ENCODE peak calls at places on chromosomes 11 and 22, in six cellular contexts. One of them, this sample, is unnamed.

GRCh38 chr11:110795124-110795624 is 82.9 kb upstream of the ARHGAP20 start:
- DNase-seq in DMS 273 treated with DMSO at 0.1 percent for 48 hours: no peak
- DNase-seq in COR-L47: no peak
- DNase-seq in left ventricle myocardium superior: no peak
- DNase-seq in tibial nerve: no peak
- DNase-seq in NCI-H2081: no peak
- DNase-seq in this sample: no peak

GRCh38 chr22:29765905-29766631 is 739 bp downstream of the ZMAT5 start:
- DNase-seq in left ventricle myocardium superior: no peak
- DNase-seq in NCI-H2081: no peak
- DNase-seq in DMS 273 treated with DMSO at 0.1 percent for 48 hours: no peak
- DNase-seq in tibial nerve: no peak
- DNase-seq in COR-L47: no peak
- DNase-seq in this sample: no peak

GRCh38 chr22:35862697-35863096 is 145.0 kb downstream of the APOL5 start:
- DNase-seq in DMS 273 treated with DMSO at 0.1 percent for 48 hours: no peak
- DNase-seq in tibial nerve: no peak
- DNase-seq in NCI-H2081: no peak
- DNase-seq in COR-L47: no peak
- DNase-seq in left ventricle myocardium superior: no peak
- DNase-seq in this sample: no peak

GRCh38 chr22:26756675-26757293 is 99.4 kb downstream of the MIAT start:
- DNase-seq in NCI-H2081: peak; percentile 60
- DNase-seq in COR-L47: peak; percentile 48
- DNase-seq in left ventricle myocardium superior: peak; percentile 83
- DNase-seq in tibial nerve: peak; percentile 40
- DNase-seq in DMS 273 treated with DMSO at 0.1 percent for 48 hours: peak; percentile 6
- DNase-seq in this sample: peak; percentile 75

GRCh38 chr22:37186997-37187522 is 987 bp downstream of the C1QTNF6 start:
- DNase-seq in tibial nerve: no peak
- DNase-seq in DMS 273 treated with DMSO at 0.1 percent for 48 hours: no peak
- DNase-seq in COR-L47: no peak
- DNase-seq in NCI-H2081: no peak
- DNase-seq in left ventricle myocardium superior: peak; percentile 25
- DNase-seq in this sample: peak; percentile 63

GRCh38 chr11:121892131-121892681 is 223.8 kb downstream of the BLID start:
- DNase-seq in tibial nerve: no peak
- DNase-seq in left ventricle myocardium superior: peak; percentile 52
- DNase-seq in DMS 273 treated with DMSO at 0.1 percent for 48 hours: no peak
- DNase-seq in COR-L47: no peak
- DNase-seq in NCI-H2081: peak; percentile 6
- DNase-seq in this sample: no peak

GRCh38 chr11:98107736-98108135 is 913.0 kb upstream of the CNTN5 start:
- DNase-seq in NCI-H2081: peak; percentile 81
- DNase-seq in COR-L47: no peak
- DNase-seq in tibial nerve: no peak
- DNase-seq in left ventricle myocardium superior: peak; percentile 35
- DNase-seq in DMS 273 treated with DMSO at 0.1 percent for 48 hours: no peak
- DNase-seq in this sample: no peak

GRCh38 chr11:1826552-1827094 is 8.2 kb upstream of the SYT8 start:
- DNase-seq in NCI-H2081: no peak
- DNase-seq in COR-L47: no peak
- DNase-seq in left ventricle myocardium superior: peak; percentile 37
- DNase-seq in DMS 273 treated with DMSO at 0.1 percent for 48 hours: no peak
- DNase-seq in tibial nerve: peak; percentile 40
- DNase-seq in this sample: no peak

GRCh38 chr22:23745780-23746179 is 5.1 kb downstream of the ZNF70 start:
- DNase-seq in COR-L47: no peak
- DNase-seq in NCI-H2081: no peak
- DNase-seq in left ventricle myocardium superior: no peak
- DNase-seq in DMS 273 treated with DMSO at 0.1 percent for 48 hours: no peak
- DNase-seq in tibial nerve: no peak
- DNase-seq in this sample: no peak

GRCh38 chr11:45501980-45502545 is 163.4 kb downstream of the CHST1 start:
- DNase-seq in COR-L47: no peak
- DNase-seq in DMS 273 treated with DMSO at 0.1 percent for 48 hours: no peak
- DNase-seq in left ventricle myocardium superior: no peak
- DNase-seq in NCI-H2081: no peak
- DNase-seq in tibial nerve: no peak
- DNase-seq in this sample: peak; percentile 59

GRCh38 chr11:83257638-83258229 is 28.4 kb downstream of the CCDC90B start:
- DNase-seq in NCI-H2081: no peak
- DNase-seq in tibial nerve: no peak
- DNase-seq in COR-L47: no peak
- DNase-seq in left ventricle myocardium superior: no peak
- DNase-seq in DMS 273 treated with DMSO at 0.1 percent for 48 hours: no peak
- DNase-seq in this sample: no peak

GRCh38 chr22:30310881-30311771 is 15.6 kb downstream of the TBC1D10A start:
- DNase-seq in tibial nerve: peak; percentile 75
- DNase-seq in COR-L47: no peak
- DNase-seq in DMS 273 treated with DMSO at 0.1 percent for 48 hours: no peak
- DNase-seq in left ventricle myocardium superior: peak; percentile 84
- DNase-seq in NCI-H2081: no peak
- DNase-seq in this sample: no peak

GRCh38 chr11:78834886-78835285 is 260.2 kb upstream of the NARS2 start:
- DNase-seq in tibial nerve: no peak
- DNase-seq in left ventricle myocardium superior: no peak
- DNase-seq in COR-L47: no peak
- DNase-seq in NCI-H2081: no peak
- DNase-seq in DMS 273 treated with DMSO at 0.1 percent for 48 hours: no peak
- DNase-seq in this sample: no peak

GRCh38 chr11:105609341-105609781 is 512 bp upstream of the GRIA4 start:
- DNase-seq in DMS 273 treated with DMSO at 0.1 percent for 48 hours: no peak
- DNase-seq in NCI-H2081: peak; percentile 45
- DNase-seq in tibial nerve: no peak
- DNase-seq in COR-L47: peak; percentile 67
- DNase-seq in left ventricle myocardium superior: no peak
- DNase-seq in this sample: peak; percentile 48

GRCh38 chr11:103920933-103921332 is 115.5 kb upstream of the DDI1 start:
- DNase-seq in COR-L47: no peak
- DNase-seq in DMS 273 treated with DMSO at 0.1 percent for 48 hours: no peak
- DNase-seq in left ventricle myocardium superior: no peak
- DNase-seq in tibial nerve: no peak
- DNase-seq in NCI-H2081: peak; percentile 6
- DNase-seq in this sample: no peak

GRCh38 chr11:119764108-119764874 is 35.3 kb upstream of the NECTIN1 start:
- DNase-seq in DMS 273 treated with DMSO at 0.1 percent for 48 hours: no peak
- DNase-seq in NCI-H2081: no peak
- DNase-seq in tibial nerve: no peak
- DNase-seq in COR-L47: no peak
- DNase-seq in left ventricle myocardium superior: peak; percentile 70
- DNase-seq in this sample: peak; percentile 69

GRCh38 chr11:125457814-125458343 is 38.2 kb downstream of the FEZ1 start:
- DNase-seq in DMS 273 treated with DMSO at 0.1 percent for 48 hours: no peak
- DNase-seq in COR-L47: no peak
- DNase-seq in tibial nerve: peak; percentile 23
- DNase-seq in NCI-H2081: no peak
- DNase-seq in left ventricle myocardium superior: peak; percentile 81
- DNase-seq in this sample: no peak

GRCh38 chr11:82889133-82890001 is 10.9 kb downstream of the PRCP start:
- DNase-seq in NCI-H2081: no peak
- DNase-seq in DMS 273 treated with DMSO at 0.1 percent for 48 hours: no peak
- DNase-seq in left ventricle myocardium superior: no peak
- DNase-seq in COR-L47: no peak
- DNase-seq in tibial nerve: no peak
- DNase-seq in this sample: no peak

GRCh38 chr22:18035740-18036139 is 11.4 kb upstream of the MICAL3 start:
- DNase-seq in left ventricle myocardium superior: peak; percentile 65
- DNase-seq in COR-L47: no peak
- DNase-seq in tibial nerve: no peak
- DNase-seq in DMS 273 treated with DMSO at 0.1 percent for 48 hours: no peak
- DNase-seq in NCI-H2081: no peak
- DNase-seq in this sample: peak; percentile 49

GRCh38 chr11:36411202-36411640 is 98.9 kb downstream of the TRAF6 start:
- DNase-seq in NCI-H2081: no peak
- DNase-seq in left ventricle myocardium superior: no peak
- DNase-seq in tibial nerve: no peak
- DNase-seq in COR-L47: no peak
- DNase-seq in DMS 273 treated with DMSO at 0.1 percent for 48 hours: no peak
- DNase-seq in this sample: peak; percentile 85

GRCh38 chr11:109892321-109892794 is 200.8 kb upstream of the ZC3H12C start:
- DNase-seq in NCI-H2081: no peak
- DNase-seq in left ventricle myocardium superior: no peak
- DNase-seq in DMS 273 treated with DMSO at 0.1 percent for 48 hours: no peak
- DNase-seq in tibial nerve: no peak
- DNase-seq in COR-L47: no peak
- DNase-seq in this sample: no peak

GRCh38 chr11:122025757-122026156 is 90.3 kb downstream of the BLID start:
- DNase-seq in DMS 273 treated with DMSO at 0.1 percent for 48 hours: no peak
- DNase-seq in COR-L47: no peak
- DNase-seq in left ventricle myocardium superior: no peak
- DNase-seq in NCI-H2081: no peak
- DNase-seq in tibial nerve: no peak
- DNase-seq in this sample: no peak

GRCh38 chr11:67615455-67616430 is 9.0 kb downstream of the NDUFV1 start:
- DNase-seq in tibial nerve: no peak
- DNase-seq in NCI-H2081: peak; percentile 28
- DNase-seq in DMS 273 treated with DMSO at 0.1 percent for 48 hours: no peak
- DNase-seq in left ventricle myocardium superior: peak; percentile 62
- DNase-seq in COR-L47: no peak
- DNase-seq in this sample: peak; percentile 85

GRCh38 chr11:35352107-35352888 is 67.1 kb downstream of the SLC1A2 start:
- DNase-seq in tibial nerve: no peak
- DNase-seq in NCI-H2081: no peak
- DNase-seq in DMS 273 treated with DMSO at 0.1 percent for 48 hours: no peak
- DNase-seq in left ventricle myocardium superior: peak; percentile 59
- DNase-seq in COR-L47: no peak
- DNase-seq in this sample: no peak

GRCh38 chr22:46355369-46355995 is 20.0 kb downstream of the TRMU start:
- DNase-seq in left ventricle myocardium superior: peak; percentile 81
- DNase-seq in DMS 273 treated with DMSO at 0.1 percent for 48 hours: no peak
- DNase-seq in NCI-H2081: peak; percentile 13
- DNase-seq in COR-L47: peak; percentile 26
- DNase-seq in tibial nerve: peak; percentile 28
- DNase-seq in this sample: peak; percentile 86

GRCh38 chr11:70476669-70477068 is 78.3 kb downstream of the CTTN start:
- DNase-seq in NCI-H2081: no peak
- DNase-seq in tibial nerve: no peak
- DNase-seq in DMS 273 treated with DMSO at 0.1 percent for 48 hours: no peak
- DNase-seq in COR-L47: no peak
- DNase-seq in left ventricle myocardium superior: peak; percentile 18
- DNase-seq in this sample: no peak

GRCh38 chr11:6646040-6646439 is 9.6 kb downstream of the DCHS1 start:
- DNase-seq in COR-L47: no peak
- DNase-seq in NCI-H2081: no peak
- DNase-seq in DMS 273 treated with DMSO at 0.1 percent for 48 hours: no peak
- DNase-seq in left ventricle myocardium superior: peak; percentile 89
- DNase-seq in tibial nerve: peak; percentile 66
- DNase-seq in this sample: peak; percentile 85

GRCh38 chr11:118002541-118003019 is 16.4 kb downstream of the IL10RA start:
- DNase-seq in tibial nerve: no peak
- DNase-seq in left ventricle myocardium superior: peak; percentile 70
- DNase-seq in DMS 273 treated with DMSO at 0.1 percent for 48 hours: no peak
- DNase-seq in COR-L47: no peak
- DNase-seq in NCI-H2081: no peak
- DNase-seq in this sample: peak; percentile 71

GRCh38 chr22:22103078-22103593 is 120.5 kb upstream of the TOP3B start:
- DNase-seq in tibial nerve: no peak
- DNase-seq in COR-L47: no peak
- DNase-seq in NCI-H2081: no peak
- DNase-seq in left ventricle myocardium superior: no peak
- DNase-seq in DMS 273 treated with DMSO at 0.1 percent for 48 hours: no peak
- DNase-seq in this sample: no peak

GRCh38 chr11:59473015-59473414 is at the start of gene OR4D10:
- DNase-seq in left ventricle myocardium superior: no peak
- DNase-seq in tibial nerve: no peak
- DNase-seq in NCI-H2081: no peak
- DNase-seq in COR-L47: no peak
- DNase-seq in DMS 273 treated with DMSO at 0.1 percent for 48 hours: no peak
- DNase-seq in this sample: no peak

GRCh38 chr11:127789887-127790286 is 789.3 kb upstream of the KIRREL3 start:
- DNase-seq in NCI-H2081: peak; percentile 62
- DNase-seq in COR-L47: peak; percentile 37
- DNase-seq in left ventricle myocardium superior: no peak
- DNase-seq in tibial nerve: no peak
- DNase-seq in DMS 273 treated with DMSO at 0.1 percent for 48 hours: no peak
- DNase-seq in this sample: no peak

GRCh38 chr11:76808996-76809395 is 25.8 kb downstream of the TSKU start:
- DNase-seq in COR-L47: no peak
- DNase-seq in tibial nerve: no peak
- DNase-seq in left ventricle myocardium superior: no peak
- DNase-seq in NCI-H2081: no peak
- DNase-seq in DMS 273 treated with DMSO at 0.1 percent for 48 hours: no peak
- DNase-seq in this sample: peak; percentile 51

GRCh38 chr22:21961886-21962654 is 9.4 kb upstream of the PPM1F start:
- DNase-seq in NCI-H2081: no peak
- DNase-seq in DMS 273 treated with DMSO at 0.1 percent for 48 hours: no peak
- DNase-seq in left ventricle myocardium superior: no peak
- DNase-seq in COR-L47: no peak
- DNase-seq in tibial nerve: no peak
- DNase-seq in this sample: no peak

GRCh38 chr11:102012946-102013345 is 34.3 kb upstream of the CFAP300 start:
- DNase-seq in tibial nerve: no peak
- DNase-seq in NCI-H2081: no peak
- DNase-seq in DMS 273 treated with DMSO at 0.1 percent for 48 hours: no peak
- DNase-seq in left ventricle myocardium superior: no peak
- DNase-seq in COR-L47: no peak
- DNase-seq in this sample: no peak

This sample was measured in spleen.